ENCODE peak calls at places on chromosomes 5 and 9, in six cellular contexts. K, Z, T, D, H and C are unnamed samples.

GRCh38 chr5:75668988-75669760 is 48.1 kb downstream of the POC5 start:
- DNase-seq in K (peak; percentile 86), Z (no peak), T (no peak), D (no peak), H (no peak), C (peak; percentile 57)

GRCh38 chr9:79774356-79774755 is 202.6 kb downstream of the TLE4 start:
- DNase-seq in K (no peak), Z (no peak), T (no peak), D (no peak), H (no peak), C (no peak)

GRCh38 chr9:113807173-113808061 is 68.7 kb upstream of the ZNF618 start:
- DNase-seq in K (peak; percentile 55), Z (peak; percentile 86), T (no peak), D (no peak), H (no peak), C (peak; percentile 7)

GRCh38 chr5:2863675-2864433 is 112.4 kb upstream of the IRX2 start:
- DNase-seq in K (no peak), Z (no peak), T (no peak), D (no peak), H (no peak), C (no peak)

GRCh38 chr5:146041180-146041789 is 64.1 kb downstream of the PLAC8L1 start:
- DNase-seq in K (no peak), Z (no peak), T (no peak), D (no peak), H (no peak), C (no peak)

GRCh38 chr5:126656397-126657007 is 55.8 kb downstream of the PHAX start:
- DNase-seq in K (peak; percentile 41), Z (no peak), T (no peak), D (no peak), H (no peak), C (no peak)

GRCh38 chr9:83130541-83130940 is 67.6 kb upstream of the RASEF start:
- DNase-seq in K (no peak), Z (no peak), T (no peak), D (no peak), H (no peak), C (no peak)

GRCh38 chr5:80619081-80619480 is 35.4 kb upstream of the MSH3 start:
- DNase-seq in K (no peak), Z (no peak), T (no peak), D (no peak), H (no peak), C (no peak)

GRCh38 chr9:89425921-89426388 is 72.0 kb downstream of the SEMA4D start:
- DNase-seq in K (no peak), Z (no peak), T (no peak), D (no peak), H (no peak), C (no peak)

GRCh38 chr9:134135343-134136116 is at the start of gene WDR5:
- DNase-seq in K (peak; percentile 91), Z (peak; percentile 96), T (peak; percentile 97), D (peak; percentile 91), H (peak; percentile 82), C (peak; percentile 45)
- TF ChIP-seq CTCF in K (no peak), Z (peak; percentile 46), T (peak; percentile 47), D (no peak), H (no peak), C (no peak)

DNA sequence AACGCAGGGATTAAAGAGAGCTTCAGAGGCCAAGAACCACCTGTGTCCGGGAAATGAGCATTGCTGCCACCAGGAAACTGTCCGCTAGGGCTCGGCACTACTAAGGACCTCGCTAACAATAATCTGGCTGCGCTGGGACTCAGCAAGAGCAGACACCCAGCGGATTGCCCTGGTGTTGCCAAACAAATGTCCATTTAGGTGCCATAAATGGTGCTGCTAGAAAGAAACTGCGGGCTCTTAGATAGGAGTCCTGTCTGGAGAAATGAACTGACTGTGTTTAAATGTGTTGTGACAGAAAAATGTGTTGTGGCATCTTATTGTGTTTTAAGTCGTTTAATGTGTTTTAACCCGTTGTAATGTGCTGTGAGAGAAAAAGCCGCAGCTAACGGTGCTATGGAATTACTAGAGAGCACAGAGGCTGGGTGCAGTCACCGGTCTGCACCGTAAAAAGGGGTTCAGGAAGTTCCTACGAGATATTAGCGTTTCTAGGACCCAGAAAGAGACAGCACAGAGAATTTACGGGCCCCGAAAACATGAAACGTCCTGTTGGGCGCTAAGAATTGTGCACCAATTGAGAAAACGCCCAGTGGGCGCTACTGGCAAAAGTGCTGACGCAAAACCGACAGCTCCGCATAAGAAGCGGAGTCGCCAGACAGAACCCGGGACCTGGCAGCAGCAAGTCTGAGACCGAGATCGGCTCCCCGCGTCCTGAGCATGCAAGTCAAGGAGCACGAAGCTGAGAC is 90.6 kb downstream of the ANXA2R start:
- DNase-seq in K (peak; percentile 81), Z (no peak), T (peak; percentile 45), D (no peak), H (no peak), C (peak; percentile 65)
- TF ChIP-seq CTCF in K (peak; percentile 61), Z (no peak), T (peak; percentile 45), D (peak; percentile 16), H (peak; percentile 56), C (peak; percentile 60)

GRCh38 chr9:23587903-23588302 is 238.1 kb downstream of the ELAVL2 start:
- DNase-seq in K (no peak), Z (peak; percentile 73), T (no peak), D (no peak), H (no peak), C (no peak)
- TF ChIP-seq CTCF in K (no peak), Z (peak; percentile 74), T (no peak), D (no peak), H (no peak), C (no peak)

GRCh38 chr5:65213921-65214525 is 267.7 kb downstream of the ADAMTS6 start:
- DNase-seq in K (no peak), Z (peak; percentile 75), T (no peak), D (no peak), H (no peak), C (no peak)
- TF ChIP-seq CTCF in K (no peak), Z (peak; percentile 83), T (peak; percentile 50), D (peak; percentile 25), H (peak; percentile 11), C (peak; percentile 52)

GRCh38 chr9:16039103-16039987 is 486.5 kb downstream of the CCDC171 start:
- DNase-seq in K (peak; percentile 35), Z (peak; percentile 56), T (no peak), D (no peak), H (no peak), C (peak; percentile 10)
- TF ChIP-seq CTCF in K (no peak), Z (peak; percentile 63), T (no peak), D (no peak), H (peak; percentile 29), C (peak; percentile 65)

DNA sequence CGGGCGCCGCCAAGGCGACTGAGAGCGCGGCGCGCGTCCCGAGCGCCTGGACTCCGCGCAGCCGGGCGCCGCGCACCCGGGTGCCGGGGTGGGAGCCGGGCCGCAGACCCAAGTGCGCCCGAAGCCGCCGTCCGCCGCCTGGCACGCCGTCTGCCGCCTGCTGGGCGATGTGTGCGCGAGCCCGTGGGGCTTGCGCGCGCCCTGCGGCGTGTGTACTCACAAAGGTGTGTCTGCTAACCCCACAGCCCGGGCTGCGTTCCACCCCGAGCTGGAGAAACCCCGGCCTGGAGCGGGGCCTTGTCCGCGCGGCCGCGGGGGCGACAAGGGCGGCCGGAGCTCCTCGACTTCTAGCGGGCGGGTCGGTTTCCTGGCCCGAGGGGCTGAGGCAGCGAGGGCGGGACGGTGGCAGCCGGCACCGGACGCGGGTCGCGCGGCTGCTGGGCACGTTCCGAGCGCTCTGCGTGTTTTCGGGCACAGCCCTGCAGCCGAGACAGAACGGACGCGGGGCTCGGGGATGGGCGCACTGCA is 1.1 kb upstream of the ZSWIM6 start:
- DNase-seq in K (peak; percentile 73), Z (peak; percentile 83), T (peak; percentile 78), D (peak; percentile 83), H (peak; percentile 28), C (no peak)
- TF ChIP-seq CTCF in K (peak; percentile 49), Z (peak; percentile 56), T (peak; percentile 66), D (no peak), H (peak; percentile 81), C (peak; percentile 26)

GRCh38 chr5:115585265-115585664 is 17.0 kb downstream of the TICAM2 start:
- DNase-seq in K (no peak), Z (no peak), T (no peak), D (no peak), H (no peak), C (no peak)

GRCh38 chr5:115586525-115587146 is 15.6 kb downstream of the TICAM2 start:
- DNase-seq in K (no peak), Z (no peak), T (no peak), D (no peak), H (no peak), C (no peak)

GRCh38 chr5:115583474-115583873 is 18.8 kb downstream of the TICAM2 start:
- DNase-seq in K (no peak), Z (no peak), T (no peak), D (no peak), H (no peak), C (no peak)

GRCh38 chr5:115580941-115581340 is 21.3 kb downstream of the TICAM2 start:
- DNase-seq in K (no peak), Z (no peak), T (no peak), D (no peak), H (no peak), C (no peak)

DNA sequence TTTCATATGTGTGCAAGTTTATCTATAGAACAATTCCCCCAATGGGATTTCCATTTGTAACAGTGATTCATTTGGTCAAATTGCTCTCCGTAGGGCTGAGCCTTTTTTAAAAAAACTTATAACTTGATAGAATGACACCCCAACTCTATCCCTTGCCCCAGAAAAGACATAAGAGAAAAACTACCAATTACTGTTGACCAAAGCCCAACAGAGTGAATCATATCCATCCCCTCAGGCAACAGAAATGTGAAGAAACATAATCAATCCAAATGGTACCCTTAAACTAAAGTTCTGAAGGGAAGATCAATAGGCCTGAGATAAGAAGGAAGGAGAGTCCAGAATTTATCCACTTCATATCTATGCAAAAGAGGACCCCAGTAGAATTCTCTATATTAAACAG is 17.8 kb downstream of the TICAM2 start:
- DNase-seq in K (no peak), Z (no peak), T (no peak), D (no peak), H (no peak), C (no peak)
- TF ChIP-seq CTCF in K (no peak), Z (no peak), T (no peak), D (no peak), H (no peak), C (no peak)